ENCODE peak calls at places on chromosomes 7 and 10, in seven cellular contexts. N, B, F, E, C, X and P are unnamed samples.

GRCh38 chr7:152588350-152588749 is 87.6 kb downstream of the XRCC2 start:
- DNase-seq in F (peak), X (no peak), B (no peak), E (no peak), N (no peak), C (no peak), P (no peak)

GRCh38 chr7:11130601-11131000 is 156.9 kb downstream of the PHF14 start:
- DNase-seq in E (no peak), X (no peak), N (no peak), B (no peak), F (no peak), C (no peak), P (no peak)

GRCh38 chr10:96690755-96691730 is 29.3 kb downstream of the PIK3AP1 start:
- DNase-seq in F (no peak), X (no peak), C (no peak), B (no peak), E (no peak), N (no peak), P (no peak)

GRCh38 chr10:87705339-87705738 is 45.7 kb downstream of the PAPSS2 start:
- DNase-seq in C (no peak), N (no peak), B (no peak), F (no peak), E (no peak), X (no peak), P (peak)

GRCh38 chr7:157903296-157903695 is 566.5 kb downstream of the DNAJB6 start:
- DNase-seq in X (no peak), N (no peak), F (no peak), E (no peak), C (no peak), B (no peak), P (no peak)

GRCh38 chr7:150897502-150898474 is 45.5 kb downstream of the AOC1 start:
- DNase-seq in C (no peak), B (no peak), N (no peak), E (no peak), X (no peak), F (no peak), P (no peak)

GRCh38 chr10:1708746-1709145 is 28.6 kb downstream of the ADARB2 start:
- DNase-seq in E (no peak), B (no peak), C (no peak), F (no peak), X (no peak), N (no peak), P (no peak)

GRCh38 chr10:930415-931325 is 835 bp downstream of the LARP4B start:
- DNase-seq in N (no peak), X (no peak), B (peak), C (no peak), E (peak), F (peak), P (peak)

GRCh38 chr7:95246935-95247370 is 77.4 kb downstream of the PON1 start:
- DNase-seq in X (peak), E (peak), F (peak), C (peak), B (peak), N (peak), P (peak)

GRCh38 chr10:60611291-60611747 is 167.0 kb upstream of the CDK1 start:
- DNase-seq in F (peak), C (no peak), X (no peak), E (no peak), N (peak), B (no peak), P (no peak)

GRCh38 chr10:120671491-120671890 is 179.7 kb upstream of the WDR11 start:
- DNase-seq in X (no peak), B (no peak), C (no peak), F (no peak), E (no peak), N (no peak), P (no peak)

GRCh38 chr10:106189254-106189653 is 975.3 kb downstream of the SORCS1 start:
- DNase-seq in C (peak), N (no peak), E (no peak), F (peak), B (peak), X (no peak), P (peak)

GRCh38 chr10:119686465-119687191 is 35.4 kb downstream of the BAG3 start:
- DNase-seq in B (peak), X (no peak), N (peak), C (peak), F (peak), E (peak), P (peak)

GRCh38 chr10:20041931-20042330 is 225.7 kb downstream of the PLXDC2 start:
- DNase-seq in X (no peak), F (no peak), B (no peak), E (no peak), C (no peak), N (no peak), P (no peak)

GRCh38 chr7:101911800-101912705 is 94.6 kb downstream of the CUX1 start:
- DNase-seq in N (no peak), X (no peak), B (no peak), E (peak), F (peak), C (no peak), P (no peak)

GRCh38 chr10:95864906-95865813 is 42.6 kb upstream of the CC2D2B start:
- DNase-seq in C (no peak), E (peak), N (peak), F (peak), B (peak), X (peak), P (peak)

GRCh38 chr10:122132331-122132755 is 138.8 kb upstream of the BTBD16 start:
- DNase-seq in E (no peak), C (no peak), F (no peak), B (no peak), N (no peak), X (no peak), P (no peak)

GRCh38 chr10:93752761-93753160 is 5.0 kb upstream of the LGI1 start:
- DNase-seq in E (no peak), X (no peak), B (no peak), C (no peak), F (no peak), N (peak), P (no peak)

GRCh38 chr10:33229252-33229943 is 105.1 kb downstream of the NRP1 start:
- DNase-seq in X (no peak), B (no peak), N (no peak), E (no peak), F (no peak), C (no peak), P (no peak)

GRCh38 chr10:24463683-24464426 is 254.9 kb downstream of the KIAA1217 start:
- DNase-seq in N (no peak), F (no peak), E (no peak), B (no peak), C (no peak), X (no peak), P (no peak)

GRCh38 chr10:46541017-46541661 is 15.3 kb downstream of the GPRIN2 start:
- DNase-seq in E (peak), X (no peak), B (peak), C (no peak), N (no peak), F (no peak), P (no peak)

GRCh38 chr10:111114931-111115500 is 38.2 kb downstream of the ADRA2A start:
- DNase-seq in B (no peak), C (no peak), F (no peak), X (no peak), E (no peak), N (no peak), P (no peak)

GRCh38 chr10:3955954-3956617 is 171.1 kb upstream of the KLF6 start:
- DNase-seq in X (no peak), F (no peak), B (no peak), E (no peak), C (no peak), N (no peak), P (no peak)

GRCh38 chr7:114533151-114533550 is 118.5 kb downstream of the FOXP2 start:
- DNase-seq in F (no peak), N (no peak), E (no peak), B (no peak), C (no peak), X (no peak), P (no peak)

GRCh38 chr10:117448840-117449239 is 73.6 kb upstream of the PDZD8 start:
- DNase-seq in X (no peak), B (no peak), C (no peak), E (no peak), F (no peak), N (no peak), P (no peak)

GRCh38 chr10:42876945-42877344 is 94.3 kb downstream of the BMS1 start:
- DNase-seq in C (no peak), E (no peak), X (no peak), B (no peak), N (no peak), F (no peak), P (no peak)

GRCh38 chr10:42876476-42876875 is 93.9 kb downstream of the BMS1 start:
- DNase-seq in F (no peak), X (no peak), B (no peak), N (no peak), E (no peak), C (no peak), P (no peak)

GRCh38 chr10:42875388-42875755 is 92.8 kb downstream of the BMS1 start:
- DNase-seq in C (no peak), F (no peak), X (no peak), N (no peak), B (no peak), E (no peak), P (no peak)

GRCh38 chr10:42874713-42875387 is 92.3 kb downstream of the BMS1 start:
- DNase-seq in X (no peak), E (no peak), C (no peak), B (no peak), N (no peak), F (no peak), P (no peak)

DNA sequence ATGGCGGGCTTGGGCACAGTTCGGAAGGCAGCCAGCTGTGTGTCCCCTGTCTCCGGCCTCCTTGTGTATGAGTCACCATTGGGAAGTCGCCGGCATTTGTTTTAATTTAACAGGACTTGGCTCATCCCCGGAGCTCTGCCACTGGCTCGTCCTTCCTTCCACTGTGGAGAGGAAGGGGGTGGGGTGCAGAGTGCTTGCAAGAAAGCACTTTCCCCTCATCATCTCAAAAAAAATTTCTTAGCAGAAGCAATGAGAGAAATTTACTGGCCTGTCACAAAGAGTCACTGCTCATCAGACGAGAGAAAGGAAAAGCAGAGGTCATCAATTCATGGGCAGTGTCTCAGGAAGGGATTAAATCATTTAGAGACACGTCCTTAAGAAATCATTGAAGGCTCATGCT is 93.2 kb downstream of the BMS1 start:
- DNase-seq in N (no peak), C (no peak), F (no peak), E (no peak), X (no peak), B (peak), P (no peak)
- TF ChIP-seq JUND in N (no peak), C (no peak), F (no peak), E (no peak), X (no peak), B (no peak), P (no peak)

GRCh38 chr7:40824461-40824860 is 689.7 kb downstream of the SUGCT start:
- DNase-seq in N (no peak), F (no peak), B (no peak), X (no peak), E (no peak), C (no peak), P (no peak)

GRCh38 chr7:40829201-40829600 is 694.4 kb downstream of the SUGCT start:
- DNase-seq in N (no peak), F (no peak), E (no peak), X (no peak), B (no peak), C (no peak), P (no peak)

GRCh38 chr7:40826419-40827216 is 691.8 kb downstream of the SUGCT start:
- DNase-seq in F (peak), N (no peak), C (no peak), E (no peak), X (no peak), B (no peak), P (no peak)

GRCh38 chr7:40828686-40829085 is 693.9 kb downstream of the SUGCT start:
- DNase-seq in N (no peak), F (no peak), E (no peak), C (no peak), B (no peak), X (no peak), P (no peak)

DNA sequence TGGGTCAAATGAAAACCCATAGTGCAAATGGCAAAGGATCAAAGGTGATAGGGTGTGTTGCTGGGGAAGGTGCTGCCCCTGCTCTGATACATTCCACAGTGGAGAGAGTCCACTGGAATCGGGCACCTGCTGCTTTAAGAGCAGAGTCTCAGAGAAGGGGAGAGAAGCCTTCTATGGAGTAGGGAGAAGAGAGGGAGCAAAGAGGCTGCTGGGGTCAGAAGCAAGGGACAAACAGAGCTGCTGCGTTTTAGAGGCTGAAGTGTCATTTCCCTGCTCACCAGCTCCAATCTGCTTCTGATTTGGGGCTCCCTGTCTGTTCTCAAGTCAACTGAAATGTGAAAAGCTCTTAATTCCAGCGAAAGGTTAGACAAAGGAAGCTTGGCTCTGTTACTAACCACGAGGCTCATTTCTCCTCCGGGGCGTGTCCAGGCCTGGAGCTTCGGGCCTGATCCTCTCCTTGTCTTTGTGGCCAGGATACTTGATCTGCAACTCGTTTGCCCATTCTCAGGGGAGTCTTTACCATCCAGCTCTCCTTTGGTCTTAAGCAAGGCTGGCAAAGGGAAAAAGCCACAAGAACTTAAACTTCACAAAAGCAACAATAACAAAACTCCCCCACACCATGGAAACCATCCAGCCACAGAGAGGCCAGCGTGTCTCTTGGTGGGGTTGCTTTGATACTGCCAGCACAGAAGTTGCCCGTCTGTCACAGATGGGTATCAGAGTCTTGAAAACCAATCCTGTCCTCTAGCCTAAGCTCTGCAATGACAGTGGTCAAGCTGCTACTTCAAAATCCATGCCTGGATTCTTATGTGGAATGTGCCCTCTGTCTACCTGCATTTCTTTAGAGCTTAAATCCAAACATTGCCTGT is 692.6 kb downstream of the SUGCT start:
- DNase-seq in C (no peak), X (no peak), E (no peak), F (no peak), B (no peak), N (no peak), P (peak)
- TF ChIP-seq JUND in C (no peak), X (no peak), E (no peak), F (no peak), B (no peak), N (no peak), P (no peak)

GRCh38 chr7:14170872-14171271 is 181.4 kb upstream of the ETV1 start:
- DNase-seq in N (no peak), X (no peak), B (no peak), E (no peak), C (no peak), F (no peak), P (peak)
- TF ChIP-seq JUND in N (no peak), X (no peak), B (no peak), E (no peak), C (no peak), F (no peak), P (no peak)

DNA sequence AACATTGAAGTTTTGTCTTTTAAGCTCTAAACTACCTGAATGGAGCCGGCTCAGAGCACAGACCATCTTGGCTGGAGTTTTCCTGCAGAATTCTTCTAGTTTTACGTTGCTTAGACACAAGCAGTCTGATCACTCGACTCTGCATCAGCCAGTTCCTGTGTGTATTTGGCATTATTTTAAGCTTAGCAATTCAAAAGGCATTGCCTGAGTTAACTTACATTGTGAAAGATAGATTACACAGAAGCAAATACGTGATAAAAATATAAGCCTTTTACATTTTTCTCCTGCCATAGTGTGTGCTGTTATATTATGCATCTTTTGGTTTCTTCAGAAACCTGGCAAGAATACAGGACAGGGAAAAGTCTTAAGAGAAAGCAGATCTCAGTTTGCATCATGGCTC is 98.1 kb downstream of the LRRC4 start:
- DNase-seq in B (no peak), X (no peak), N (no peak), C (no peak), E (no peak), F (no peak), P (no peak)
- TF ChIP-seq JUND in B (no peak), X (no peak), N (no peak), C (no peak), E (no peak), F (no peak), P (no peak)

GRCh38 chr10:84412482-84412881 is 84.1 kb downstream of the CCSER2 start:
- DNase-seq in C (no peak), X (no peak), N (no peak), E (no peak), F (no peak), B (no peak), P (no peak)
- TF ChIP-seq JUND in C (no peak), X (no peak), N (no peak), E (no peak), F (no peak), B (no peak), P (no peak)

DNA sequence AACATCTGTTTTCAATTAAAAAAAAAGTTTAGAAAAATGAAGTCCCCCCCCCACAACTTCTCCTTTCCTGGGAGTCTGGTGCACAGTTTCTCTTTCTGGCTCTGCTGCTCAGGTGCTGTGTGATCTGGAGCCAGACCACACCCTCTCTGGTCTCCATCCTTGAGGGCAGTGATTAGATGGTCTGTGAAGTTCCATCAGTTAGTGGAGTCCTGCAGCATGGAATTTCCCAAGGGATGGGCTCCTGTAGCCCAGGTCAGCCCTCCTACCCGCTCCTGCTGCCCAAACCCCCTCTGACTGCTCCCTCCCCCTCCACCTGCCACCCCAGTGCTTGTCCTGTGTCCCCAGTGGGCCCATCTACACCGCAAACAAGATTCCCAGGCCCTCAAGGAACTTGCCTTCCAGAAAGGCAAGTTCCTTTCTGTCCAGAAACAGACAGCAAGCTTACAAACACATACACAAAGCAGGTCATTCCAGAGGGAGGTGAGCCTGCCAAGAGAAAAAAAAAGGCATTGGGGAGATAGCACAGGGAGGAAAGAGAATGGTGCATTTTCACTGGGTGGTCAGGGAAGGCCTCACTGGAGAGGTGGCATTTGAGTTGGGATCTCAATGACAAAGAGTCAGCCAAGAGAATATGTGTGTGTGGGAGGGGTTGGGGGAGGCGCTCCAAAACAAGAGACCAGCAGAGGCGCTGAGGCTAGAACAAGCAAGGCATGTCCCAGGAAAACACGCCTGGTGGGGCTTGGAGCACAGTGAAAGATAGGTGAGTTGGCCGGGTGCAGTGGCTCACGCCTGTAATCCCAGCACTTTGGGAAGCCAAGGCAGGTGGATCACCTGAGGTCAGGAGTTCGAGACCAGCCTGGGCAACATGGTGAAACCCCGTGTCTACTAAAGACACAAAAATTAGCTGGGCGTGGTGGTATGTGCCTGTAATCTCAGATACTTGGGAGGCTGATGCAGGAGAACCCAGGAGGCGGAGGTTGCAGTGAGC is 49.5 kb upstream of the SLC29A3 start:
- DNase-seq in C (peak), E (peak), N (no peak), F (no peak), X (no peak), B (no peak), P (no peak)
- TF ChIP-seq JUND in C (no peak), E (no peak), N (no peak), F (no peak), X (no peak), B (no peak), P (no peak)

DNA sequence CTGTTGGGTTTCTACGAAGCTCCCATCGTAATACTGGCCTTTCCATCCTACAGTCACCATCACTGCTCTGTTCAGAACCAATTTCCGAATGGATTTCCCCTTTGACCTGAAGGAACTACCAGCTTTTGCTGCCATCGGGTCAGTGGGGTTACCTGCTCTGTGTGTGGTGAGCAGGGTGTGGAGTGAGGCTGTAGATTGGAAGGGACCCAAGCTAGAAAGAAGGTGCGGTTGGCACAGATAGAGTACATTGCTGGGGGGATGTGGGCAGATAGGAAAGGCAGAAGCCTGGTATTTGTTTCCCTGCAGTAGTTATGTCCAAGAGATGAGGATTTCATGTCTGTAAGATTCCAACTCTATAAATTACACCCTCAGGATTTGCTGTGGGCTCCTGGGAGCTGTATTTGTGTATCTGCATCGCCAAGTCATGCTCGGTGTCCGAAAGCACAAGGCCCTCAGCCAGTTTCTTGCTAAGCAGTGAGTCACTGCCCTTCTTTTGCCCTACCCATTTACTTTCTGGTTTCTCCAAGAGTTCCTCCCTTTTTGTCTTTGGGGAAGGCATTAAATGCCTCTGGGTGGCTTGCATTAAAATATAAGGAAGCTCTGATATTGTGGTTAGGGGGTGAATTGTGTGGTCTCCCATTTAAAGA is 15.4 kb downstream of the CLCN1 start:
- DNase-seq in X (no peak), N (no peak), C (no peak), E (no peak), F (no peak), B (no peak), P (no peak)
- TF ChIP-seq JUND in X (no peak), N (no peak), C (no peak), E (no peak), F (no peak), B (peak), P (no peak)